ENCODE peak calls at places on chromosomes 11 and 22, in nine cellular contexts. One of them, this sample, is unnamed.

GRCh38 chr11:44766112-44766971 is 39.6 kb downstream of the TSPAN18 start:
- DNase-seq in Peyer's patch: no peak
- DNase-seq in body of pancreas: peak; percentile 72
- DNase-seq in stomach: peak; percentile 50
- DNase-seq in esophagus squamous epithelium: no peak
- DNase-seq in HepG2: no peak
- DNase-seq in IMR-90: peak; percentile 93
- DNase-seq in GM12892: no peak
- DNase-seq in ovary: peak; percentile 51
- DNase-seq in this sample: no peak

GRCh38 chr11:32312865-32313403 is 122.4 kb downstream of the WT1 start:
- DNase-seq in Peyer's patch: no peak
- DNase-seq in body of pancreas: peak; percentile 22
- DNase-seq in stomach: no peak
- DNase-seq in esophagus squamous epithelium: no peak
- DNase-seq in HepG2: peak; percentile 45
- DNase-seq in IMR-90: peak; percentile 52
- DNase-seq in GM12892: peak; percentile 12
- DNase-seq in ovary: peak; percentile 36
- DNase-seq in this sample: peak; percentile 66

GRCh38 chr22:39348909-39349505 is 784 bp upstream of the SYNGR1 start:
- DNase-seq in Peyer's patch: peak; percentile 76
- DNase-seq in body of pancreas: peak; percentile 24
- DNase-seq in stomach: no peak
- DNase-seq in esophagus squamous epithelium: no peak
- DNase-seq in HepG2: no peak
- DNase-seq in IMR-90: no peak
- DNase-seq in GM12892: no peak
- DNase-seq in ovary: peak; percentile 73
- DNase-seq in this sample: no peak

GRCh38 chr11:97611345-97611744 is 1221.5 kb downstream of the JRKL start:
- DNase-seq in Peyer's patch: no peak
- DNase-seq in body of pancreas: no peak
- DNase-seq in stomach: no peak
- DNase-seq in esophagus squamous epithelium: no peak
- DNase-seq in HepG2: no peak
- DNase-seq in IMR-90: no peak
- DNase-seq in GM12892: no peak
- DNase-seq in ovary: no peak
- DNase-seq in this sample: no peak

GRCh38 chr11:71129624-71130023 is 122.8 kb downstream of the SHANK2 start:
- DNase-seq in Peyer's patch: no peak
- DNase-seq in body of pancreas: no peak
- DNase-seq in stomach: no peak
- DNase-seq in esophagus squamous epithelium: no peak
- DNase-seq in HepG2: no peak
- DNase-seq in IMR-90: no peak
- DNase-seq in GM12892: no peak
- DNase-seq in ovary: no peak
- DNase-seq in this sample: peak; percentile 40

GRCh38 chr11:118295199-118295598 is 9.3 kb upstream of the CD3E start:
- DNase-seq in Peyer's patch: no peak
- DNase-seq in body of pancreas: no peak
- DNase-seq in stomach: no peak
- DNase-seq in esophagus squamous epithelium: no peak
- DNase-seq in HepG2: no peak
- DNase-seq in IMR-90: no peak
- DNase-seq in GM12892: no peak
- DNase-seq in ovary: no peak
- DNase-seq in this sample: no peak

GRCh38 chr22:38049812-38050619 is 7.2 kb upstream of the PICK1 start:
- DNase-seq in Peyer's patch: no peak
- DNase-seq in body of pancreas: no peak
- DNase-seq in stomach: no peak
- DNase-seq in esophagus squamous epithelium: no peak
- DNase-seq in HepG2: no peak
- DNase-seq in IMR-90: no peak
- DNase-seq in GM12892: no peak
- DNase-seq in ovary: no peak
- DNase-seq in this sample: no peak

GRCh38 chr11:108647387-108647700 is 17.5 kb upstream of the DDX10 start:
- DNase-seq in Peyer's patch: no peak
- DNase-seq in body of pancreas: no peak
- DNase-seq in stomach: no peak
- DNase-seq in esophagus squamous epithelium: no peak
- DNase-seq in HepG2: no peak
- DNase-seq in IMR-90: no peak
- DNase-seq in GM12892: no peak
- DNase-seq in ovary: no peak
- DNase-seq in this sample: no peak

GRCh38 chr22:43723816-43724215 is 88.3 kb downstream of the EFCAB6 start:
- DNase-seq in Peyer's patch: no peak
- DNase-seq in body of pancreas: no peak
- DNase-seq in stomach: no peak
- DNase-seq in esophagus squamous epithelium: no peak
- DNase-seq in HepG2: no peak
- DNase-seq in IMR-90: peak; percentile 13
- DNase-seq in GM12892: no peak
- DNase-seq in ovary: no peak
- DNase-seq in this sample: no peak

GRCh38 chr22:42869888-42870480 is 12.9 kb upstream of the ARFGAP3 start:
- DNase-seq in Peyer's patch: no peak
- DNase-seq in body of pancreas: peak; percentile 49
- DNase-seq in stomach: no peak
- DNase-seq in esophagus squamous epithelium: no peak
- DNase-seq in HepG2: no peak
- DNase-seq in IMR-90: no peak
- DNase-seq in GM12892: no peak
- DNase-seq in ovary: no peak
- DNase-seq in this sample: no peak

GRCh38 chr22:50119768-50120251 is 30.0 kb downstream of the MOV10L1 start:
- DNase-seq in Peyer's patch: no peak
- DNase-seq in body of pancreas: no peak
- DNase-seq in stomach: no peak
- DNase-seq in esophagus squamous epithelium: no peak
- DNase-seq in HepG2: no peak
- DNase-seq in IMR-90: peak; percentile 28
- DNase-seq in GM12892: no peak
- DNase-seq in ovary: peak; percentile 48
- DNase-seq in this sample: no peak

GRCh38 chr22:50118129-50118528 is 28.3 kb downstream of the MOV10L1 start:
- DNase-seq in Peyer's patch: no peak
- DNase-seq in body of pancreas: no peak
- DNase-seq in stomach: no peak
- DNase-seq in esophagus squamous epithelium: no peak
- DNase-seq in HepG2: no peak
- DNase-seq in IMR-90: peak; percentile 21
- DNase-seq in GM12892: no peak
- DNase-seq in ovary: no peak
- DNase-seq in this sample: no peak

GRCh38 chr22:50119169-50119767 is 29.5 kb downstream of the MOV10L1 start:
- DNase-seq in Peyer's patch: no peak
- DNase-seq in body of pancreas: no peak
- DNase-seq in stomach: no peak
- DNase-seq in esophagus squamous epithelium: no peak
- DNase-seq in HepG2: no peak
- DNase-seq in IMR-90: no peak
- DNase-seq in GM12892: no peak
- DNase-seq in ovary: peak; percentile 47
- DNase-seq in this sample: no peak

GRCh38 chr22:50117168-50117762 is 27.5 kb downstream of the MOV10L1 start:
- DNase-seq in Peyer's patch: no peak
- DNase-seq in body of pancreas: no peak
- DNase-seq in stomach: no peak
- DNase-seq in esophagus squamous epithelium: no peak
- DNase-seq in HepG2: no peak
- DNase-seq in IMR-90: no peak
- DNase-seq in GM12892: no peak
- DNase-seq in ovary: no peak
- DNase-seq in this sample: no peak

DNA sequence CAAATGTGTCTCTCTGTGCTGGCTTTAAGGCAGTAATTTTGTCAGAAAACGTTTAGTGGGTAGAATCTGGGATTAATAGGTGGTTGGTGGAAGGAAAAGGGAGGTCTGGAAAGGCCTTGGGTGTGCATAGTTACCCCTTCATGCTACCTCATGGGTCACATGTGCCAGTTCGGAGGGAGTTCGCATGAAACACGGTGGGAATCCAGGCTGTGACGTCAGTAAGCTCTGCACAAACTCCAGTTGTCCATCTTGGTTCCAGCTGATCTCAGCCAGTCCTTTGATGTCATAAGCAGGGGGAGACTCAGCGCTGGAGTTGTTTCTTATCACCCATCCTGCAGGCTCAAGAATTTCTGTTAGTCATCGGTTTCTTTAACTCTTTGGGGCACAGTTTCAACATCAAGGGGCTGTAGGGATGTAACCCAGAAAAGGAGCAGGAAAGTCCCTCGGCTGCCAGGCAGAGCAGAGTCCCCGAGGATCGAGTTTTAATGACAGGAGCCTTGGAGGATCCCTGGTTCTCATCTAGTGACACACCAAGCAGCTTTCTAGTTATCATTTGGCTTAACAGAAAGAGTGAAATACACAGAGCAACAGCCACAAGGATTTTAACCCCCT is 28.9 kb downstream of the MOV10L1 start:
- DNase-seq in Peyer's patch: no peak
- DNase-seq in body of pancreas: no peak
- DNase-seq in stomach: no peak
- DNase-seq in esophagus squamous epithelium: no peak
- DNase-seq in HepG2: peak; percentile 10
- DNase-seq in IMR-90: peak; percentile 100
- DNase-seq in GM12892: no peak
- DNase-seq in ovary: peak; percentile 75
- DNase-seq in this sample: peak; percentile 51
- TF ChIP-seq POLR2A in Peyer's patch: no peak
- TF ChIP-seq POLR2A in body of pancreas: no peak
- TF ChIP-seq POLR2A in stomach: no peak
- TF ChIP-seq POLR2A in esophagus squamous epithelium: no peak
- TF ChIP-seq POLR2A in HepG2: no peak
- TF ChIP-seq POLR2A in IMR-90: no peak
- TF ChIP-seq POLR2A in GM12892: no peak
- TF ChIP-seq POLR2A in ovary: no peak
- TF ChIP-seq POLR2A in this sample: no peak

DNA sequence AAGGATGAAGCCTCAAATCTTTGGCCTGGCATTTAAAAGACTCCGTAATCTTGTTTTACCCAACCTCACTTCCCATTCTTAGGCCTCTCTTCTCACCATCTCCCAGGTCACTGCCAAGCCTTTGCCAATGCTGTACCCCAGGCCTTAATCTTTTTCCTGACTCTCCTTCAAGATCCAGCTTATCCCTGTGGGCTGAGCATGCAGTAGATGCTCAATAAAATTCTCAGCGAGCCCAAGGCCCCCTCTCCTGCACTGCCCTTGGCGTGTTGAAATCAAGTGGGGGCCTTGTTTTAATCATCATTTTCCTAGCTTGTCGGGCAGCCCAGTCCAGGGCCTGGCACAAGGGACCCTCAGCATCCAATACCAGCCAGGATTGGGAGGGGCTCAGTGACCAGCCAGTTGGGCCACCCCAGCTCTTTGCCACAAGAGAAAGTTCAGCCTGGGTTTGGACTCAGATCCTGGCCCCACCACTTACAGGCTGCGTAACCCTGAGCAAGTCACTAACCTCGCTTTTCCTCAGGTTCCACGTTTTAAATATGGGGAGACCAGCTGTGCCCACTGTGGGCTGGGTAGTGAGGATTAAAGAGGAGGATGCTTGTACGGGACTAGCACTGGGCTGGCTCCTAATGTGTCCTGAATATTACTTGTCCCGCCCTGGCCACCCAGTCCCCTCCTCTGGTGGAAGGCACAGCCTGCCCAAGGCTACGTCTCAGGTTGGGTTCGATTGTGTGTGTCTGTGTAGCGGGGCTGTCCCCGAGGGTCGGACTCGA is 944 bp upstream of the YWHAH start:
- DNase-seq in Peyer's patch: no peak
- DNase-seq in body of pancreas: no peak
- DNase-seq in stomach: no peak
- DNase-seq in esophagus squamous epithelium: no peak
- DNase-seq in HepG2: no peak
- DNase-seq in IMR-90: no peak
- DNase-seq in GM12892: no peak
- DNase-seq in ovary: no peak
- DNase-seq in this sample: no peak
- TF ChIP-seq POLR2A in Peyer's patch: no peak
- TF ChIP-seq POLR2A in body of pancreas: no peak
- TF ChIP-seq POLR2A in stomach: no peak
- TF ChIP-seq POLR2A in esophagus squamous epithelium: no peak
- TF ChIP-seq POLR2A in HepG2: peak; percentile 52
- TF ChIP-seq POLR2A in IMR-90: no peak
- TF ChIP-seq POLR2A in GM12892: no peak
- TF ChIP-seq POLR2A in ovary: no peak
- TF ChIP-seq POLR2A in this sample: peak; percentile 34

GRCh38 chr11:92224394-92225205 is at the start of gene FAT3:
- DNase-seq in Peyer's patch: no peak
- DNase-seq in body of pancreas: peak; percentile 11
- DNase-seq in stomach: no peak
- DNase-seq in esophagus squamous epithelium: no peak
- DNase-seq in HepG2: no peak
- DNase-seq in IMR-90: peak; percentile 41
- DNase-seq in GM12892: no peak
- DNase-seq in ovary: peak; percentile 41
- DNase-seq in this sample: no peak
- TF ChIP-seq POLR2A in Peyer's patch: no peak
- TF ChIP-seq POLR2A in body of pancreas: no peak
- TF ChIP-seq POLR2A in stomach: no peak
- TF ChIP-seq POLR2A in esophagus squamous epithelium: no peak
- TF ChIP-seq POLR2A in HepG2: no peak
- TF ChIP-seq POLR2A in IMR-90: no peak
- TF ChIP-seq POLR2A in GM12892: no peak
- TF ChIP-seq POLR2A in ovary: no peak
- TF ChIP-seq POLR2A in this sample: no peak

GRCh38 chr11:19714387-19715363 is 2.0 kb downstream of the NAV2 start:
- DNase-seq in Peyer's patch: no peak
- DNase-seq in body of pancreas: peak; percentile 63
- DNase-seq in stomach: no peak
- DNase-seq in esophagus squamous epithelium: no peak
- DNase-seq in HepG2: no peak
- DNase-seq in IMR-90: peak; percentile 85
- DNase-seq in GM12892: no peak
- DNase-seq in ovary: peak; percentile 38
- DNase-seq in this sample: peak; percentile 40

GRCh38 chr11:19714093-19714386 is 1.4 kb downstream of the NAV2 start:
- DNase-seq in Peyer's patch: no peak
- DNase-seq in body of pancreas: peak; percentile 22
- DNase-seq in stomach: no peak
- DNase-seq in esophagus squamous epithelium: no peak
- DNase-seq in HepG2: no peak
- DNase-seq in IMR-90: peak; percentile 19
- DNase-seq in GM12892: no peak
- DNase-seq in ovary: peak; percentile 27
- DNase-seq in this sample: no peak

GRCh38 chr11:19713221-19714092 is 820 bp downstream of the NAV2 start:
- DNase-seq in Peyer's patch: no peak
- DNase-seq in body of pancreas: peak; percentile 23
- DNase-seq in stomach: no peak
- DNase-seq in esophagus squamous epithelium: no peak
- DNase-seq in HepG2: no peak
- DNase-seq in IMR-90: no peak
- DNase-seq in GM12892: peak; percentile 13
- DNase-seq in ovary: peak; percentile 36
- DNase-seq in this sample: no peak

GRCh38 chr11:19711911-19712280 is 741 bp upstream of the NAV2 start:
- DNase-seq in Peyer's patch: no peak
- DNase-seq in body of pancreas: no peak
- DNase-seq in stomach: no peak
- DNase-seq in esophagus squamous epithelium: no peak
- DNase-seq in HepG2: no peak
- DNase-seq in IMR-90: no peak
- DNase-seq in GM12892: no peak
- DNase-seq in ovary: no peak
- DNase-seq in this sample: no peak

GRCh38 chr11:19712281-19713220 is at the start of gene NAV2:
- DNase-seq in Peyer's patch: peak; percentile 78
- DNase-seq in body of pancreas: peak; percentile 94
- DNase-seq in stomach: peak; percentile 92
- DNase-seq in esophagus squamous epithelium: peak; percentile 44
- DNase-seq in HepG2: peak; percentile 61
- DNase-seq in IMR-90: peak; percentile 91
- DNase-seq in GM12892: peak; percentile 81
- DNase-seq in ovary: peak; percentile 90
- DNase-seq in this sample: peak; percentile 79
- TF ChIP-seq POLR2A in Peyer's patch: peak; percentile 35
- TF ChIP-seq POLR2A in body of pancreas: peak; percentile 92
- TF ChIP-seq POLR2A in stomach: no peak
- TF ChIP-seq POLR2A in esophagus squamous epithelium: peak; percentile 85
- TF ChIP-seq POLR2A in HepG2: no peak
- TF ChIP-seq POLR2A in IMR-90: peak; percentile 95
- TF ChIP-seq POLR2A in GM12892: peak; percentile 46
- TF ChIP-seq POLR2A in ovary: peak; percentile 9
- TF ChIP-seq POLR2A in this sample: peak; percentile 73